ENCODE peak calls at places on chromosomes 12 and 14, in seven cellular contexts. T, C, S, M, P, D and Q are unnamed samples.

GRCh38 chr14:44215660-44216059 is 291.4 kb downstream of the FSCB start:
- DNase-seq in T (no peak), C (no peak), S (no peak), M (no peak), P (no peak), D (no peak), Q (no peak)

GRCh38 chr14:29528889-29529288 is 398.8 kb downstream of the PRKD1 start:
- DNase-seq in T (no peak), C (no peak), S (no peak), M (no peak), P (no peak), D (no peak), Q (no peak)

GRCh38 chr12:129257526-129257925 is 404.2 kb downstream of the GLT1D1 start:
- DNase-seq in T (no peak), C (no peak), S (no peak), M (no peak), P (no peak), D (no peak), Q (no peak)

GRCh38 chr14:91649930-91650329 is 82.0 kb downstream of the CATSPERB start:
- DNase-seq in T (no peak), C (peak), S (peak), M (no peak), P (no peak), D (no peak), Q (no peak)

GRCh38 chr14:39160494-39160893 is 9.6 kb downstream of the TRAPPC6B start:
- DNase-seq in T (no peak), C (no peak), S (no peak), M (no peak), P (no peak), D (no peak), Q (no peak)

GRCh38 chr12:110670161-110670701 is 18.7 kb downstream of the HVCN1 start:
- DNase-seq in T (no peak), C (no peak), S (no peak), M (no peak), P (no peak), D (no peak), Q (no peak)

GRCh38 chr12:114746297-114747074 is 62.5 kb upstream of the TBX3 start:
- DNase-seq in T (no peak), C (no peak), S (no peak), M (no peak), P (peak), D (no peak), Q (no peak)

GRCh38 chr12:12600659-12601058 is 11.0 kb upstream of the CREBL2 start:
- DNase-seq in T (no peak), C (no peak), S (no peak), M (peak), P (peak), D (no peak), Q (no peak)

GRCh38 chr12:65882504-65882903 is 58.2 kb downstream of the HMGA2 start:
- DNase-seq in T (no peak), C (no peak), S (no peak), M (no peak), P (peak), D (no peak), Q (no peak)

GRCh38 chr14:55188686-55189295 is 2.6 kb downstream of the DLGAP5 start:
- DNase-seq in T (no peak), C (no peak), S (no peak), M (no peak), P (no peak), D (no peak), Q (no peak)

GRCh38 chr12:38904932-38905479 is 385 bp downstream of the CPNE8 start:
- DNase-seq in T (peak), C (peak), S (peak), M (peak), P (peak), D (peak), Q (peak)

GRCh38 chr12:103626498-103626897 is 39.4 kb downstream of the STAB2 start:
- DNase-seq in T (peak), C (peak), S (peak), M (peak), P (no peak), D (no peak), Q (no peak)

GRCh38 chr12:73798523-73798922 is 739.1 kb upstream of the ATXN7L3B start:
- DNase-seq in T (no peak), C (no peak), S (no peak), M (no peak), P (no peak), D (no peak), Q (no peak)

GRCh38 chr12:24948816-24949722 is at the start of gene BCAT1:
- DNase-seq in T (peak), C (peak), S (peak), M (peak), P (peak), D (peak), Q (peak)

GRCh38 chr12:101653503-101653902 is 43.9 kb upstream of the CHPT1 start:
- DNase-seq in T (no peak), C (no peak), S (no peak), M (no peak), P (no peak), D (no peak), Q (no peak)

GRCh38 chr12:21456291-21456780 is 18.9 kb downstream of the PYROXD1 start:
- DNase-seq in T (no peak), C (no peak), S (no peak), M (no peak), P (no peak), D (no peak), Q (no peak)

GRCh38 chr14:90697577-90698206 is 118.5 kb downstream of the TTC7B start:
- DNase-seq in T (peak), C (peak), S (peak), M (peak), P (peak), D (peak), Q (peak)

GRCh38 chr14:81952917-81953316 is 419.3 kb upstream of the SEL1L start:
- DNase-seq in T (no peak), C (no peak), S (no peak), M (no peak), P (no peak), D (no peak), Q (no peak)

GRCh38 chr12:24233519-24234246 is 284.2 kb upstream of the SOX5 start:
- DNase-seq in T (peak), C (no peak), S (no peak), M (no peak), P (no peak), D (no peak), Q (no peak)

GRCh38 chr12:68331500-68331868 is 678 bp downstream of the MDM1 start:
- DNase-seq in T (no peak), C (no peak), S (no peak), M (no peak), P (no peak), D (no peak), Q (no peak)

GRCh38 chr12:71440393-71441349 is 1.1 kb downstream of the LGR5 start:
- DNase-seq in T (peak), C (no peak), S (no peak), M (no peak), P (no peak), D (no peak), Q (no peak)

GRCh38 chr12:25590021-25590721 is 37.1 kb upstream of the LMNTD1 start:
- DNase-seq in T (no peak), C (no peak), S (no peak), M (no peak), P (no peak), D (no peak), Q (no peak)

GRCh38 chr12:58804749-58805148 is 115.6 kb downstream of the LRIG3 start:
- DNase-seq in T (no peak), C (peak), S (no peak), M (no peak), P (no peak), D (peak), Q (no peak)

GRCh38 chr14:51776102-51776894 is 84.1 kb upstream of the GNG2 start:
- DNase-seq in T (no peak), C (peak), S (peak), M (peak), P (peak), D (peak), Q (peak)
- TF ChIP-seq CTCF in T (peak), C (peak), S (peak), M (peak), P (peak), D (peak), Q (no peak)

DNA sequence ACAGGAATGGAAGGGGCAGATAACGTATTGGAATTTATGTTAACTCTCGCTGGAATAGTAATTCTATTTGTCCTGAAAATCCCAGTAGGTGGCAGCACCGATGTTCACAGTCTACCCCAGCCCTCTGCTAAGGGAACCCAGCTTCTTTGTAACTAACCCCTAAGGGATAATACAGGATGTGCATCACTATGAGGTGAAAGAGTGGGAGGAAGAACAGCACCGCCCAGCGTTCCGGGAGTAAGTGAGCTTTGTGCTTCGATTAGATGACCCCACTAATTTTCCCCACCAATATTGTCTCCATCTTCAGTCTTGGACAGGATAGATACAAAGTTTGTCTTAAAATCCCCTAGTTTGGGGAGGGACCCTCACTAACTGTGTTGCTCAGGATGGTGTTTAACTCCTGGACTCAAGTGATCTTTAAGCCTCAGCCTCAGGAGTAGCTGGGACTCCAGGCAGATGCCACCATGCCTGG is 2.7 kb downstream of the SLC2A3 start:
- DNase-seq in T (peak), C (peak), S (peak), M (peak), P (peak), D (peak), Q (peak)
- TF ChIP-seq POLR2A in T (no peak), C (no peak), S (no peak), M (no peak), P (no peak), D (no peak), Q (no peak)

DNA sequence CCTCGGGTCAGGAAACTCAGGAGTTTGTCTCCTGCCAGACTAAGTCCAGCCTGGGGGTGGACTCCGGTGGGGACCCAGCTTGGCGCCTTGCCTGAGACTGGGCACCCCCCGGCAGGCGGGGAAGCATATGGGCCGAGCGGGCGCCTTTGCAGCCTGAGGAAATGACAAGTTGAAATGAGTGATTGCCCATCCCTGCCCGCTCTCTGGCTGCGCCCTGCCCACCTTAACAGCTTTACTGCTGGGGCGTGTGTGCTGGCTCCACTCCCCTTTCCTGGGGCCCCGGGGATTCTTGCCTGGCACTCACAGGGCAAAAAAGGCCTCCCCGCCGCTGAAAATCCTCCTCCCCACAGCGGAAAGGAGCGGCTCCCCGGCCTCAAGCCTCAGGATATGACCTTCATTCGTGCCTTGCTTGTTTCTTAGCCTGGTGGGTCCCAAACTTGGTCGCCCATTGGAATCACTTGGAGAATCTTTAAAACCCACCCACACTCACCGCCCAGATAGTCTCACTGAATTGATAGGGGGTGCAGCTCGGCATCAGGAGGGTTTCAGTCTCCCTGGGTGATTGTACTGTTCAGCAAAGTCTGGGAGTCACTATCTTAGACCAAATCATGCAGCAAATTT is 1.5 kb downstream of the RFLNA start:
- DNase-seq in T (no peak), C (no peak), S (no peak), M (no peak), P (no peak), D (no peak), Q (no peak)
- H3K4me3 ChIP-seq in T (peak), C (no peak), S (no peak), M (no peak), P (no peak), D (no peak), Q (no peak)

GRCh38 chr14:102793531-102794328 is 16.5 kb downstream of the TRAF3 start:
- DNase-seq in T (no peak), C (no peak), S (no peak), M (no peak), P (no peak), D (no peak), Q (no peak)

GRCh38 chr14:102784892-102785597 is 7.8 kb downstream of the TRAF3 start:
- DNase-seq in T (no peak), C (no peak), S (no peak), M (no peak), P (no peak), D (no peak), Q (no peak)

GRCh38 chr14:102786758-102787157 is 9.5 kb downstream of the TRAF3 start:
- DNase-seq in T (no peak), C (no peak), S (no peak), M (no peak), P (no peak), D (no peak), Q (no peak)

GRCh38 chr14:102785598-102785963 is 8.3 kb downstream of the TRAF3 start:
- DNase-seq in T (no peak), C (no peak), S (no peak), M (no peak), P (no peak), D (no peak), Q (no peak)

DNA sequence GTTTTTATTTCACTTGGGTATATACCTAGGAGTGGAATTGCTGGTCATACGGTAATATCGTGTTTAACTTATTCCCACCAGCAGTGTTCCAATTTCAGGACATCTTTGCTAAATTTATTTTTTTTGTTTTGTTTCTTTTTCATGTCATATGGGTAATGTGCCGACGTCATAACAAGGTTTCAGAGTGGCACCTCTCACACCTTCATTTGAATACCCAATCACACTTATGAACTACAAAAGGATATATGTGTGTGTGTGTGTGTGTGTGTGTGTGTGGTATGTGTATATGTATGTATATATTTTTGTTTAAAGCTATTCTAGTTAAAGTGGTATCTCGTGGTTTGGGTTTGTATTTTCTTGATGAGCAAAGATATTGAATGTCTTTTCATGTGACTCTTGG is 12.1 kb downstream of the TRAF3 start:
- DNase-seq in T (no peak), C (no peak), S (no peak), M (no peak), P (no peak), D (no peak), Q (no peak)
- TF ChIP-seq CTCF in T (no peak), C (no peak), S (no peak), M (no peak), P (no peak), D (no peak), Q (no peak)

GRCh38 chr14:35808076-35808657 is 928 bp downstream of the RALGAPA1 start:
- DNase-seq in T (peak), C (no peak), S (peak), M (no peak), P (no peak), D (peak), Q (no peak)
- TF ChIP-seq POLR2A in T (no peak), C (no peak), S (no peak), M (no peak), P (no peak), D (no peak), Q (no peak)

GRCh38 chr12:89269184-89269583 is 83.1 kb downstream of the DUSP6 start:
- DNase-seq in T (no peak), C (no peak), S (no peak), M (no peak), P (no peak), D (no peak), Q (no peak)
- H3K4me3 ChIP-seq in T (no peak), C (no peak), S (no peak), M (no peak), P (no peak), D (no peak), Q (no peak)